ENCODE peak calls at places on chromosomes 7 and 10, in four cellular contexts. T is GM12878, G is HCT116, O is SK-N-SH. F is an unnamed sample.

GRCh38 chr7:8260871-8261707 is 878 bp downstream of the ICA1 start:
- DNase-seq in G (no peak), O (peak), T (no peak), F (peak)

GRCh38 chr10:86439544-86439943 is 72.9 kb upstream of the GRID1 start:
- DNase-seq in O (no peak), T (no peak), G (no peak), F (no peak)

GRCh38 chr7:4612939-4613841 is 68.9 kb upstream of the FOXK1 start:
- DNase-seq in T (no peak), O (peak), G (no peak), F (no peak)

GRCh38 chr10:110576220-110576619 is 8.7 kb downstream of the SMC3 start:
- DNase-seq in O (no peak), G (no peak), T (no peak), F (no peak)

GRCh38 chr10:96047004-96047649 is 3.7 kb downstream of the CCNJ start:
- DNase-seq in T (no peak), O (no peak), G (no peak), F (peak)

GRCh38 chr7:101935521-101936141 is 118.2 kb downstream of the CUX1 start:
- DNase-seq in O (no peak), T (no peak), G (no peak), F (no peak)

GRCh38 chr7:2582006-2582735 is 23.4 kb downstream of the IQCE start:
- DNase-seq in O (no peak), G (no peak), T (no peak), F (no peak)

GRCh38 chr10:91875779-91876178 is 33.5 kb downstream of the FGFBP3 start:
- DNase-seq in O (no peak), T (no peak), G (no peak), F (no peak)

GRCh38 chr10:127715782-127716378 is 21.1 kb upstream of the FOXI2 start:
- DNase-seq in T (no peak), O (peak), G (peak), F (no peak)

GRCh38 chr7:102988631-102989030 is 75.8 kb downstream of the LRRC17 start:
- DNase-seq in O (no peak), G (no peak), T (no peak), F (no peak)

GRCh38 chr7:39951943-39952194 is 1.8 kb downstream of the CDK13 start:
- DNase-seq in O (no peak), G (no peak), T (no peak), F (no peak)

GRCh38 chr7:26584964-26585650 is 279.3 kb downstream of the SKAP2 start:
- DNase-seq in G (no peak), O (no peak), T (no peak), F (peak)

GRCh38 chr7:155316427-155317113 is 18.9 kb downstream of the INSIG1 start:
- DNase-seq in T (no peak), G (no peak), O (no peak), F (peak)

DNA sequence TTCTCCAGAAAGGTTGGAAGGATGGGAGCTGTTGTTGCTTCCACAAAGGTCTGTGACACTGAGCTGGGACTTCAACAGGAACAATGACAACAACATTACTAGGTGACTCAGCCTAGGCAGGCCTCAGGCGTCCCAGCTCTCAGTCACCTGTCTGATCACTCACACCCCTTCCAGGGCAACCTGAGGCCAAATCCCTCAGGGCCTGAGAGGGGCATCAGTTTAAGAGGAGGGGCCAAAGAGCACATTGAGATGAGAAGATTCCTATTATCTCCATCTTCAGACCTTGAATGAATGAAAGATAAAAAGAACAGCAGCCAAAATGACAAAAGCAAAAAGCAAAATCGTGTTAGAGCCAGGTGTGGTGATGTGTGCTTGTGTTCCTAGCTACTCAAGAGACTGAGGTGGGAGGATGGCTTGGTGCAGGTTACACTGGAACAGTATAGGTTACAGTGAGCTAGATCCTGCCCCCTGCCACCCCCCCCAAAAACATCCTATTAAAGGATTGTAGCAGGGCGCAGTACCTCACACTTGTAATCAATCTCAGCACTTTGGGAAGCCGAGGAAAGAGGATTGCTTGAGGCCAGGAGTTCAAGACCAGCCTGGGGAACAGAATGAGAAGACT is at the start of gene ATG9B:
- DNase-seq in G (no peak), T (no peak), O (no peak), F (no peak)
- TF ChIP-seq JUND in G (no peak), T (no peak), O (no peak), F (no peak)

GRCh38 chr10:130046591-130046990 is 64.0 kb downstream of the C10orf143 start:
- DNase-seq in O (no peak), T (no peak), G (no peak), F (no peak)

GRCh38 chr10:130043491-130043890 is 67.1 kb downstream of the C10orf143 start:
- DNase-seq in T (no peak), O (no peak), G (no peak), F (no peak)

GRCh38 chr10:130045801-130046321 is 64.8 kb downstream of the C10orf143 start:
- DNase-seq in G (no peak), O (no peak), T (no peak), F (no peak)

GRCh38 chr10:130044067-130045061 is 66.3 kb downstream of the C10orf143 start:
- DNase-seq in O (no peak), G (no peak), T (no peak), F (no peak)

DNA sequence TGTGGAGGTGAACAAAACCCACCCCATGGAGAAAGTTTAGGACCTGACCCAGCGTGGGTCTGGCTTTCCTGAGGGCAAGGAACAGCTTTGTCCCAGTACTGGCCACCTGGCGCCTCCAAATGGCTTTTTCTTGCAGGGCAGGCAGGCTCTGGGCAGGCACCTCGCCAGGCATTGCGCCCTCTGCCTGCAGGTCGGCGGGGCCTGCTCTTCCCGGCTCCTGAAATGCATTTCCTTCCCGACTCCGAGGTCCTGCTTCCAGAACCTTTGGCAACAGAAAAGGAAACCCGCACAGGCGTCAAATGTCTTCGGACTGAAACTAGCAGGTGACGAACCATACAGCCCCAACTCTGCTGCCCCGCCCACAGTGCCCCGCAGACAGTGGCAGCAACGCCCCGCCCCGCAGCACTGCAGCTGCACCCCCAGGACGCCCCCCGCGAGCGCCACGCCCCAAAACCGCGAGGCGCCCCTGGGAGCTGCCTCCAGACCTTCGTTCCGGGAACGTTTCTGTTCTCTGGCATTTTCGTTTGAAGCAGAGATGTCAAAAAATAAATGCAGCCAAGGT is 65.5 kb downstream of the C10orf143 start:
- DNase-seq in O (no peak), G (peak), T (no peak), F (peak)
- TF ChIP-seq JUND in O (no peak), G (no peak), T (no peak), F (no peak)

DNA sequence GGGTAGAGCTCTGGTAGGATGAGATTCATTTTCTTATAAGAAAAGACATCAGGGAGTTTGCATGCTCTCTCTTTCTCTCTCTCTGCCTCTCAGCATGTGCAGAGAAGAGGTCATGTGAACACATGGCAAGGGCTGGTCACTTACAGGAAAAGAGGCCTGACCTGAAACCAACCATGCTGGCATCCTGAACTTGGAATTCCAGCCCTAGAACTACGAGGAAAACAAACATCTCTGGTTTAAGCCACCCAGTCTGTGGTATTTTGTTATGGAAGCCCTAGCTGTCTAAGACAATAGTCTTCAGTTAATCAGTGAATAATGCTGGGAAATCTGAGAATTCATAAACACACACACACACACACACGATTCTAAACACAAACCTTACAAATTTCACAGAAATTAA is 1104.2 kb upstream of the LRRN3 start:
- DNase-seq in O (no peak), G (no peak), T (no peak), F (peak)
- TF ChIP-seq JUND in O (no peak), G (no peak), T (no peak), F (no peak)

GRCh38 chr10:69757553-69758309 is 44.0 kb upstream of the COL13A1 start:
- DNase-seq in O (peak), G (no peak), T (no peak), F (no peak)
- TF ChIP-seq JUND in O (no peak), G (no peak), T (no peak), F (no peak)

GRCh38 chr7:146119016-146119415 is 2.4 kb downstream of the CNTNAP2 start:
- DNase-seq in O (peak), G (no peak), T (no peak), F (no peak)

GRCh38 chr7:146112755-146113154 is 3.8 kb upstream of the CNTNAP2 start:
- DNase-seq in G (no peak), O (no peak), T (no peak), F (no peak)

GRCh38 chr7:146115665-146116451 is 743 bp upstream of the CNTNAP2 start:
- DNase-seq in G (no peak), O (peak), T (no peak), F (peak)

DNA sequence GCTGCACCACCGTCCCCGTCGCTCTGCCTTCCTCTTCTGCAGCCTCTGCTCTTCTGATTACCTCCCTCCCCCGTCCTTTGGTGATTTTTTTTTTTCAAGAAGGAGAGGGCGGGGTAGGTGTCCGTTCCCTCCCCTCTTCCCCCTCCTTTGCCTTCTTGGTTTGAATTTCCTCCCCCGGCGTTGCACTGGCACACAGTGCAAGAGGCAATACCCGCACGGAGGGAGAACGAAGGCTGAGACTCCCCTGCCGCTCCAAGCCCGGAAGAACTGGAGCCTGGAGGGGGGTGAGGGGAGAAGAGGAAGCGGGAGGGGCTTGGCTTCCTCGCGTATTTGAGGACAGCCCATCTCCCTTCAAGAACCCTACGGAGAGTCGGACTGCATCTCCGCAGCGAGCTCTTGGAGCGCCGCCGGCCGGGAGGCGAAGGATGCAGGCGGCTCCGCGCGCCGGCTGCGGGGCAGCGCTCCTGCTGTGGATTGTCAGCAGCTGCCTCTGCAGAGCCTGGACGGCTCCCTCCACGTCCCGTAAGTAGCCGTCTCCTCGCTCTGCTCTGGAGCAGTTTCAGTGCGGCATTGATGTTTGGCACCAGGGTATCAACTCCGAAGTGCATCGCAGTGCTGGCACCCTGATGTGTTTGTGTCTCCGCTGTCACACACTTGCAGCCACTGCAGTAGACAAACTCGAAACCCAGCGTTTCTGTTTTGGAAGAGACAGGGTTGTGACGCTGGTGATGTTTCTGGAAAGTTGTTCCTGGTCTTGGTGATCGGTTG is at the start of gene CNTNAP2:
- DNase-seq in G (no peak), O (peak), T (no peak), F (no peak)
- TF ChIP-seq JUND in G (no peak), O (no peak), T (no peak), F (no peak)

GRCh38 chr10:105950410-105950809 is 1214.1 kb downstream of the SORCS1 start:
- DNase-seq in O (peak), T (peak), G (no peak), F (peak)
- TF ChIP-seq JUND in O (no peak), T (no peak), G (no peak), F (no peak)

GRCh38 chr7:134636008-134636449 is 10.6 kb upstream of the BPGM start:
- DNase-seq in O (no peak), T (peak), G (no peak), F (no peak)

GRCh38 chr7:134632052-134632451 is 14.6 kb upstream of the BPGM start:
- DNase-seq in O (no peak), T (no peak), G (no peak), F (no peak)

GRCh38 chr7:134630237-134630636 is 16.4 kb upstream of the BPGM start:
- DNase-seq in T (no peak), O (no peak), G (no peak), F (no peak)

GRCh38 chr7:134630890-134631289 is 15.8 kb upstream of the BPGM start:
- DNase-seq in O (no peak), T (no peak), G (no peak), F (no peak)

GRCh38 chr7:134632937-134633540 is 13.6 kb upstream of the BPGM start:
- DNase-seq in T (no peak), O (peak), G (peak), F (peak)
- TF ChIP-seq JUND in T (no peak), O (no peak), G (no peak), F (no peak)

F was measured in T47D.